ENCODE peak calls at places on chromosomes 12 and 14, in five cellular contexts. I, D, B, R and L are unnamed samples.

GRCh38 chr12:8887285-8887715 is 27.0 kb upstream of the PHC1 start:
- DNase-seq in I (no peak), D (no peak), B (no peak), R (no peak), L (no peak)

GRCh38 chr14:22613091-22613695 is 15.1 kb downstream of the ABHD4 start:
- DNase-seq in I (no peak), D (no peak), B (no peak), R (no peak), L (no peak)

GRCh38 chr12:113239288-113239771 is 18.1 kb downstream of the TPCN1 start:
- DNase-seq in I (no peak), D (no peak), B (no peak), R (no peak), L (no peak)

GRCh38 chr14:20409226-20409625 is 4.1 kb downstream of the TEP1 start:
- DNase-seq in I (no peak), D (no peak), B (no peak), R (no peak), L (no peak)

GRCh38 chr14:30132201-30132600 is 204.6 kb upstream of the PRKD1 start:
- DNase-seq in I (no peak), D (no peak), B (no peak), R (no peak), L (no peak)

GRCh38 chr14:100737526-100737925 is 10.8 kb downstream of the DLK1 start:
- DNase-seq in I (peak; percentile 36), D (no peak), B (no peak), R (no peak), L (no peak)

GRCh38 chr12:99092100-99092851 is 447.2 kb downstream of the APAF1 start:
- DNase-seq in I (no peak), D (no peak), B (no peak), R (no peak), L (peak; percentile 14)

GRCh38 chr14:64465208-64465821 is at the start of gene AKAP5:
- DNase-seq in I (peak; percentile 98), D (peak; percentile 78), B (peak; percentile 18), R (peak; percentile 57), L (peak; percentile 85)

GRCh38 chr14:22776215-22776614 is 9.7 kb downstream of the OXA1L start:
- DNase-seq in I (no peak), D (no peak), B (no peak), R (no peak), L (no peak)

GRCh38 chr14:48628870-48629269 is 953.5 kb upstream of the MDGA2 start:
- DNase-seq in I (no peak), D (no peak), B (no peak), R (no peak), L (no peak)

GRCh38 chr12:47121146-47121545 is 41.4 kb upstream of the AMIGO2 start:
- DNase-seq in I (no peak), D (no peak), B (no peak), R (no peak), L (no peak)

GRCh38 chr14:65421201-65421981 is 8.9 kb downstream of the FUT8 start:
- DNase-seq in I (no peak), D (no peak), B (no peak), R (no peak), L (peak; percentile 52)

GRCh38 chr14:61516957-61517356 is 178.4 kb upstream of the HIF1A start:
- DNase-seq in I (no peak), D (no peak), B (no peak), R (no peak), L (peak; percentile 64)

GRCh38 chr12:8912910-8913309 is 1.4 kb upstream of the PHC1 start:
- DNase-seq in I (peak; percentile 58), D (no peak), B (no peak), R (peak; percentile 1), L (peak; percentile 83)

GRCh38 chr12:69688496-69689427 is 10.3 kb downstream of the BEST3 start:
- DNase-seq in I (peak; percentile 55), D (peak; percentile 22), B (peak; percentile 84), R (no peak), L (peak; percentile 94)

GRCh38 chr12:3000548-3001275 is 41.5 kb downstream of the TEAD4 start:
- DNase-seq in I (peak; percentile 77), D (no peak), B (no peak), R (no peak), L (peak; percentile 72)

GRCh38 chr14:23385840-23386657 is 9.2 kb downstream of the CMTM5 start:
- DNase-seq in I (peak; percentile 69), D (no peak), B (no peak), R (no peak), L (no peak)

GRCh38 chr12:109542014-109542413 is 31.3 kb downstream of the MMAB start:
- DNase-seq in I (no peak), D (no peak), B (peak; percentile 30), R (no peak), L (peak; percentile 67)

GRCh38 chr12:124752437-124753229 is 111.0 kb downstream of the SCARB1 start:
- DNase-seq in I (no peak), D (no peak), B (no peak), R (no peak), L (no peak)

GRCh38 chr12:89960011-89960507 is 251.4 kb upstream of the ATP2B1 start:
- DNase-seq in I (no peak), D (no peak), B (no peak), R (no peak), L (no peak)

GRCh38 chr14:31419179-31420012 is 954 bp downstream of the HEATR5A start:
- DNase-seq in I (no peak), D (no peak), B (peak; percentile 51), R (no peak), L (peak; percentile 72)